ENCODE peak calls at places on chromosome 13, in six cellular contexts. One of them, this sample, is unnamed.
A peak's percentile ranks its signal among the peaks of the same experiment; 100 is the strongest.

GRCh38 chr13:96984061-96984508 is 10.2 kb downstream of the OXGR1 start:
- DNase-seq in mesendoderm: peak; percentile 68
- DNase-seq in IMR-90: no peak
- DNase-seq in neuronal stem cell: no peak
- DNase-seq in mesenchymal stem cell: peak; percentile 6
- DNase-seq in H1: no peak
- DNase-seq in this sample: peak; percentile 53

GRCh38 chr13:31951215-31951678 is 80.3 kb upstream of the FRY start:
- DNase-seq in mesendoderm: peak; percentile 19
- DNase-seq in IMR-90: peak; percentile 70
- DNase-seq in neuronal stem cell: no peak
- DNase-seq in mesenchymal stem cell: peak; percentile 82
- DNase-seq in H1: no peak
- DNase-seq in this sample: no peak

GRCh38 chr13:62706035-62706434 is 1290.4 kb upstream of the PCDH20 start:
- DNase-seq in mesendoderm: no peak
- DNase-seq in IMR-90: peak; percentile 25
- DNase-seq in neuronal stem cell: no peak
- DNase-seq in mesenchymal stem cell: no peak
- DNase-seq in H1: no peak
- DNase-seq in this sample: no peak

GRCh38 chr13:51154029-51154555 is 43.0 kb upstream of the C13orf42 start:
- DNase-seq in mesendoderm: no peak
- DNase-seq in IMR-90: peak; percentile 30
- DNase-seq in neuronal stem cell: no peak
- DNase-seq in mesenchymal stem cell: peak; percentile 62
- DNase-seq in H1: no peak
- DNase-seq in this sample: no peak

GRCh38 chr13:50552424-50552966 is 291.0 kb downstream of the DLEU7 start:
- DNase-seq in mesendoderm: no peak
- DNase-seq in IMR-90: no peak
- DNase-seq in neuronal stem cell: no peak
- DNase-seq in mesenchymal stem cell: no peak
- DNase-seq in H1: no peak
- DNase-seq in this sample: no peak

GRCh38 chr13:23828086-23828485 is 61.1 kb downstream of the MIPEP start:
- DNase-seq in mesendoderm: no peak
- DNase-seq in IMR-90: no peak
- DNase-seq in neuronal stem cell: no peak
- DNase-seq in mesenchymal stem cell: peak; percentile 16
- DNase-seq in H1: no peak
- DNase-seq in this sample: no peak

GRCh38 chr13:52127783-52128702 is 830 bp downstream of the NEK5 start:
- DNase-seq in mesendoderm: peak; percentile 81
- DNase-seq in IMR-90: peak; percentile 53
- DNase-seq in neuronal stem cell: peak; percentile 70
- DNase-seq in mesenchymal stem cell: peak; percentile 70
- DNase-seq in H1: peak; percentile 41
- DNase-seq in this sample: peak; percentile 72

GRCh38 chr13:21673592-21674270 is 2.9 kb downstream of the FGF9 start:
- DNase-seq in mesendoderm: peak; percentile 66
- DNase-seq in IMR-90: peak; percentile 36
- DNase-seq in neuronal stem cell: peak; percentile 72
- DNase-seq in mesenchymal stem cell: peak; percentile 32
- DNase-seq in H1: no peak
- DNase-seq in this sample: peak; percentile 71

GRCh38 chr13:62512194-62513141 is 1096.8 kb upstream of the PCDH20 start:
- DNase-seq in mesendoderm: peak; percentile 85
- DNase-seq in IMR-90: peak; percentile 32
- DNase-seq in neuronal stem cell: peak; percentile 30
- DNase-seq in mesenchymal stem cell: peak; percentile 18
- DNase-seq in H1: no peak
- DNase-seq in this sample: peak; percentile 73

GRCh38 chr13:75426421-75426820 is 55.5 kb downstream of the TBC1D4 start:
- DNase-seq in mesendoderm: no peak
- DNase-seq in IMR-90: no peak
- DNase-seq in neuronal stem cell: no peak
- DNase-seq in mesenchymal stem cell: no peak
- DNase-seq in H1: no peak
- DNase-seq in this sample: no peak

GRCh38 chr13:102983496-102983895 is 82.7 kb downstream of the SLC10A2 start:
- DNase-seq in mesendoderm: no peak
- DNase-seq in IMR-90: no peak
- DNase-seq in neuronal stem cell: no peak
- DNase-seq in mesenchymal stem cell: no peak
- DNase-seq in H1: no peak
- DNase-seq in this sample: no peak

GRCh38 chr13:40666905-40667621 is 622 bp upstream of the FOXO1 start:
- DNase-seq in mesendoderm: peak; percentile 78
- DNase-seq in IMR-90: no peak
- DNase-seq in neuronal stem cell: peak; percentile 69
- DNase-seq in mesenchymal stem cell: peak; percentile 72
- DNase-seq in H1: no peak
- DNase-seq in this sample: no peak

GRCh38 chr13:26998265-26998664 is 173.3 kb downstream of the USP12 start:
- DNase-seq in mesendoderm: no peak
- DNase-seq in IMR-90: no peak
- DNase-seq in neuronal stem cell: no peak
- DNase-seq in mesenchymal stem cell: no peak
- DNase-seq in H1: no peak
- DNase-seq in this sample: no peak

GRCh38 chr13:18991054-18991453 is 190.6 kb downstream of the TUBA3C start:
- DNase-seq in mesendoderm: no peak
- DNase-seq in IMR-90: no peak
- DNase-seq in neuronal stem cell: no peak
- DNase-seq in mesenchymal stem cell: no peak
- DNase-seq in H1: no peak
- DNase-seq in this sample: no peak

GRCh38 chr13:72104656-72105180 is 237.7 kb upstream of the DACH1 start:
- DNase-seq in mesendoderm: no peak
- DNase-seq in IMR-90: no peak
- DNase-seq in neuronal stem cell: no peak
- DNase-seq in mesenchymal stem cell: peak; percentile 47
- DNase-seq in H1: no peak
- DNase-seq in this sample: no peak

GRCh38 chr13:95865080-95865597 is 188.1 kb downstream of the UGGT2 start:
- DNase-seq in mesendoderm: no peak
- DNase-seq in IMR-90: no peak
- DNase-seq in neuronal stem cell: no peak
- DNase-seq in mesenchymal stem cell: no peak
- DNase-seq in H1: no peak
- DNase-seq in this sample: no peak

GRCh38 chr13:27151798-27152599 is 19.6 kb downstream of the USP12 start:
- DNase-seq in mesendoderm: no peak
- DNase-seq in IMR-90: peak; percentile 29
- DNase-seq in neuronal stem cell: no peak
- DNase-seq in mesenchymal stem cell: no peak
- DNase-seq in H1: no peak
- DNase-seq in this sample: no peak

GRCh38 chr13:99895428-99895998 is 76.1 kb downstream of the ZIC5 start:
- DNase-seq in mesendoderm: no peak
- DNase-seq in IMR-90: no peak
- DNase-seq in neuronal stem cell: no peak
- DNase-seq in mesenchymal stem cell: peak; percentile 8
- DNase-seq in H1: no peak
- DNase-seq in this sample: no peak
- H3K27me3 ChIP-seq in mesendoderm: peaks cover 9% of the 10 kb centered on the region
- H3K27me3 ChIP-seq in IMR-90: peaks cover 68% of the 10 kb centered on the region
- H3K27me3 ChIP-seq in neuronal stem cell: peaks cover 18% of the 10 kb centered on the region
- H3K27me3 ChIP-seq in mesenchymal stem cell: peaks cover 83% of the 10 kb centered on the region
- H3K27me3 ChIP-seq in H1: no peaks in the 10 kb centered on the region
- H3K27me3 ChIP-seq in this sample: no peaks in the 10 kb centered on the region

GRCh38 chr13:44506251-44506650 is 69.9 kb downstream of the TSC22D1 start:
- DNase-seq in mesendoderm: no peak
- DNase-seq in IMR-90: no peak
- DNase-seq in neuronal stem cell: no peak
- DNase-seq in mesenchymal stem cell: no peak
- DNase-seq in H1: no peak
- DNase-seq in this sample: no peak

GRCh38 chr13:44504146-44504545 is 72.0 kb downstream of the TSC22D1 start:
- DNase-seq in mesendoderm: no peak
- DNase-seq in IMR-90: no peak
- DNase-seq in neuronal stem cell: no peak
- DNase-seq in mesenchymal stem cell: no peak
- DNase-seq in H1: no peak
- DNase-seq in this sample: no peak

GRCh38 chr13:44508562-44509062 is 67.5 kb downstream of the TSC22D1 start:
- DNase-seq in mesendoderm: no peak
- DNase-seq in IMR-90: no peak
- DNase-seq in neuronal stem cell: no peak
- DNase-seq in mesenchymal stem cell: no peak
- DNase-seq in H1: no peak
- DNase-seq in this sample: no peak

GRCh38 chr13:44506719-44507118 is 69.4 kb downstream of the TSC22D1 start:
- DNase-seq in mesendoderm: no peak
- DNase-seq in IMR-90: no peak
- DNase-seq in neuronal stem cell: no peak
- DNase-seq in mesenchymal stem cell: no peak
- DNase-seq in H1: no peak
- DNase-seq in this sample: no peak

DNA sequence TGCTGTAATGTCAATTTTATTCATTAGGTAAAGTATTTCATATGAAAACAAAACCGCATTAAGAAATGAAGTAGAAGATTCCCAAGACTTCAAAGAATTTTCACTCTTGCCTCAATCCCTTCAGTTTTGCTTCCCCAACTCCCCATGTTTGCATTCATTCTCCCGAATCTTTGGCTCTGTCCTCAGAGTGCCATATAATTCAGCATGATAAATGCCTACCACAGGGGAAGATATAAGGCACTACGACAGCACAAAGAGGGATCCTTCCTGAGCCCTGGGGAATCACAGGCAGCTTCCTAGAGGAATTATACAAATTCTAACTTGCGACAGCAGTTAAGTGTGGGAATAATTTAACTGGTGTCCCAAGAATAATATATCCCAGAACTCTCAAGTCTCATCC is 68.5 kb downstream of the TSC22D1 start:
- DNase-seq in mesendoderm: no peak
- DNase-seq in IMR-90: no peak
- DNase-seq in neuronal stem cell: no peak
- DNase-seq in mesenchymal stem cell: no peak
- DNase-seq in H1: no peak
- DNase-seq in this sample: no peak
- H2BK15ac ChIP-seq in mesendoderm: no peak overlapping the region
- H2BK15ac ChIP-seq in IMR-90: no peak overlapping the region
- H2BK15ac ChIP-seq in neuronal stem cell: no peak overlapping the region
- H2BK15ac ChIP-seq in mesenchymal stem cell: no peak overlapping the region
- H2BK15ac ChIP-seq in H1: no peak overlapping the region
- H2BK15ac ChIP-seq in this sample: no peak overlapping the region

GRCh38 chr13:91346062-91346461 is 1.4 kb upstream of the MIR17HG start:
- DNase-seq in mesendoderm: no peak
- DNase-seq in IMR-90: no peak
- DNase-seq in neuronal stem cell: no peak
- DNase-seq in mesenchymal stem cell: no peak
- DNase-seq in H1: no peak
- DNase-seq in this sample: no peak

GRCh38 chr13:91348906-91349435 is 1.5 kb downstream of the MIR17HG start:
- DNase-seq in mesendoderm: peak; percentile 87
- DNase-seq in IMR-90: peak; percentile 79
- DNase-seq in neuronal stem cell: peak; percentile 89
- DNase-seq in mesenchymal stem cell: peak; percentile 89
- DNase-seq in H1: no peak
- DNase-seq in this sample: peak; percentile 86

GRCh38 chr13:91347212-91347995 is at the start of gene MIR17HG:
- DNase-seq in mesendoderm: peak; percentile 94
- DNase-seq in IMR-90: peak; percentile 72
- DNase-seq in neuronal stem cell: peak; percentile 90
- DNase-seq in mesenchymal stem cell: peak; percentile 86
- DNase-seq in H1: peak; percentile 63
- DNase-seq in this sample: peak; percentile 91

GRCh38 chr13:91347996-91348905 is 764 bp downstream of the MIR17HG start:
- DNase-seq in mesendoderm: no peak
- DNase-seq in IMR-90: no peak
- DNase-seq in neuronal stem cell: peak; percentile 18
- DNase-seq in mesenchymal stem cell: peak; percentile 28
- DNase-seq in H1: no peak
- DNase-seq in this sample: no peak

GRCh38 chr13:91346848-91347211 is 657 bp upstream of the MIR17HG start:
- DNase-seq in mesendoderm: peak; percentile 64
- DNase-seq in IMR-90: no peak
- DNase-seq in neuronal stem cell: peak; percentile 14
- DNase-seq in mesenchymal stem cell: peak; percentile 35
- DNase-seq in H1: no peak
- DNase-seq in this sample: peak; percentile 38
- H3K27me3 ChIP-seq in mesendoderm: no peaks in the 10 kb centered on the region
- H3K27me3 ChIP-seq in IMR-90: peaks cover 8% of the 10 kb centered on the region
- H3K27me3 ChIP-seq in neuronal stem cell: no peaks in the 10 kb centered on the region
- H3K27me3 ChIP-seq in mesenchymal stem cell: peaks cover 19% of the 10 kb centered on the region
- H3K27me3 ChIP-seq in H1: no peaks in the 10 kb centered on the region
- H3K27me3 ChIP-seq in this sample: no peaks in the 10 kb centered on the region

GRCh38 chr13:113252516-113252915 is 43.1 kb downstream of the CUL4A start:
- DNase-seq in mesendoderm: no peak
- DNase-seq in IMR-90: no peak
- DNase-seq in neuronal stem cell: no peak
- DNase-seq in mesenchymal stem cell: no peak
- DNase-seq in H1: no peak
- DNase-seq in this sample: no peak
- H2BK15ac ChIP-seq in mesendoderm: no peak overlapping the region
- H2BK15ac ChIP-seq in IMR-90: no peak overlapping the region
- H2BK15ac ChIP-seq in neuronal stem cell: no peak overlapping the region
- H2BK15ac ChIP-seq in mesenchymal stem cell: no peak overlapping the region
- H2BK15ac ChIP-seq in H1: no peak overlapping the region
- H2BK15ac ChIP-seq in this sample: no peak overlapping the region

GRCh38 chr13:106527806-106528205 is 7.7 kb downstream of the EFNB2 start:
- DNase-seq in mesendoderm: no peak
- DNase-seq in IMR-90: no peak
- DNase-seq in neuronal stem cell: no peak
- DNase-seq in mesenchymal stem cell: no peak
- DNase-seq in H1: no peak
- DNase-seq in this sample: no peak
- H3K27me3 ChIP-seq in mesendoderm: no peaks in the 10 kb centered on the region
- H3K27me3 ChIP-seq in IMR-90: no peaks in the 10 kb centered on the region
- H3K27me3 ChIP-seq in neuronal stem cell: no peaks in the 10 kb centered on the region
- H3K27me3 ChIP-seq in mesenchymal stem cell: no peaks in the 10 kb centered on the region
- H3K27me3 ChIP-seq in H1: no peaks in the 10 kb centered on the region
- H3K27me3 ChIP-seq in this sample: no peaks in the 10 kb centered on the region

DNA sequence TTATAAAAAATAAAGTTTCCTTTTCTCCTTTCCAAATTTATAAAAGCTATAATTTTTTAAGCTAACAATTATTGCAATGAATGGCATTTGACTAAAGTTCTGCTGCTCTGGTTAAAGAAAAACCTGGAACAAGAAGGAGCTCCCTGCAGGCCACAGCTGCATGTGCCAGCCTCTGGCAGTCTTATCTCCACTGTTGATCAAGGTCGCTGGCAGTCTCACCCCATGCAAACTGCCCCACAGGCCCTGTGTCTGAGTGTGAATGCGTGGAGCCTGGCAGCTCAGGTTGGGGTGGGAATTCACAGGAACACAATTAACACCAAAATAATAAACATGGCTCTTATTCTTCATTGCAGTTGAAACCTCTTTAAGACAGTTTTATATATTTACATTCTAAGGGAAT is 30.2 kb upstream of the FREM2 start:
- DNase-seq in mesendoderm: peak; percentile 43
- DNase-seq in IMR-90: no peak
- DNase-seq in neuronal stem cell: no peak
- DNase-seq in mesenchymal stem cell: no peak
- DNase-seq in H1: no peak
- DNase-seq in this sample: no peak
- H2BK15ac ChIP-seq in mesendoderm: no peak overlapping the region
- H2BK15ac ChIP-seq in IMR-90: no peak overlapping the region
- H2BK15ac ChIP-seq in neuronal stem cell: no peak overlapping the region
- H2BK15ac ChIP-seq in mesenchymal stem cell: no peak overlapping the region
- H2BK15ac ChIP-seq in H1: no peak overlapping the region
- H2BK15ac ChIP-seq in this sample: no peak overlapping the region

GRCh38 chr13:111093634-111094033 is 21.5 kb upstream of the ARHGEF7 start:
- DNase-seq in mesendoderm: no peak
- DNase-seq in IMR-90: no peak
- DNase-seq in neuronal stem cell: no peak
- DNase-seq in mesenchymal stem cell: no peak
- DNase-seq in H1: no peak
- DNase-seq in this sample: no peak
- H3K27me3 ChIP-seq in mesendoderm: no peaks in the 10 kb centered on the region
- H3K27me3 ChIP-seq in IMR-90: peaks cover 68% of the 10 kb centered on the region
- H3K27me3 ChIP-seq in neuronal stem cell: no peaks in the 10 kb centered on the region
- H3K27me3 ChIP-seq in mesenchymal stem cell: peaks cover 69% of the 10 kb centered on the region
- H3K27me3 ChIP-seq in H1: no peaks in the 10 kb centered on the region
- H3K27me3 ChIP-seq in this sample: no peaks in the 10 kb centered on the region